ENCODE peak calls at places on chromosomes 16 and 17, in eight cellular contexts. One of them, this sample, is unnamed.

GRCh38 chr16:64532117-64532516 is 589.7 kb downstream of the CDH11 start:
- DNase-seq in nephron progenitor cell: no peak
- DNase-seq in right cardiac atrium: no peak
- DNase-seq in NCI-H2029 treated with DMSO at 0.1 percent for 48 hours: no peak
- DNase-seq in stimulated activated CD4-positive, alpha-beta T cell treated with anti-CD3 and anti-CD28 coated beads, Interleukin-1b, Interleukin-23, amount 100 ng/mL, for 24 hours: no peak
- DNase-seq in upper lobe of right lung: no peak
- DNase-seq in M059J: no peak
- DNase-seq in NCI-H1092: no peak
- DNase-seq in this sample: no peak

GRCh38 chr17:38873646-38874380 is 4.0 kb downstream of the LASP1 start:
- DNase-seq in M059J: peak
- DNase-seq in upper lobe of right lung: no peak
- DNase-seq in stimulated activated CD4-positive, alpha-beta T cell treated with anti-CD3 and anti-CD28 coated beads, Interleukin-1b, Interleukin-23, amount 100 ng/mL, for 24 hours: no peak
- DNase-seq in right cardiac atrium: no peak
- DNase-seq in NCI-H1092: no peak
- DNase-seq in nephron progenitor cell: no peak
- DNase-seq in NCI-H2029 treated with DMSO at 0.1 percent for 48 hours: no peak
- DNase-seq in this sample: no peak

GRCh38 chr16:82609140-82609539 is 17.6 kb upstream of the CDH13 start:
- DNase-seq in upper lobe of right lung: no peak
- DNase-seq in stimulated activated CD4-positive, alpha-beta T cell treated with anti-CD3 and anti-CD28 coated beads, Interleukin-1b, Interleukin-23, amount 100 ng/mL, for 24 hours: no peak
- DNase-seq in NCI-H2029 treated with DMSO at 0.1 percent for 48 hours: no peak
- DNase-seq in M059J: no peak
- DNase-seq in nephron progenitor cell: no peak
- DNase-seq in right cardiac atrium: peak
- DNase-seq in NCI-H1092: no peak
- DNase-seq in this sample: no peak

GRCh38 chr17:74532115-74532514 is 840 bp upstream of the CD300LB start:
- DNase-seq in stimulated activated CD4-positive, alpha-beta T cell treated with anti-CD3 and anti-CD28 coated beads, Interleukin-1b, Interleukin-23, amount 100 ng/mL, for 24 hours: no peak
- DNase-seq in upper lobe of right lung: no peak
- DNase-seq in NCI-H1092: no peak
- DNase-seq in NCI-H2029 treated with DMSO at 0.1 percent for 48 hours: no peak
- DNase-seq in right cardiac atrium: peak
- DNase-seq in M059J: peak
- DNase-seq in nephron progenitor cell: no peak
- DNase-seq in this sample: peak

GRCh38 chr17:77654296-77654695 is 304.2 kb upstream of the TNRC6C start:
- DNase-seq in nephron progenitor cell: no peak
- DNase-seq in NCI-H2029 treated with DMSO at 0.1 percent for 48 hours: no peak
- DNase-seq in stimulated activated CD4-positive, alpha-beta T cell treated with anti-CD3 and anti-CD28 coated beads, Interleukin-1b, Interleukin-23, amount 100 ng/mL, for 24 hours: no peak
- DNase-seq in upper lobe of right lung: peak
- DNase-seq in right cardiac atrium: no peak
- DNase-seq in NCI-H1092: no peak
- DNase-seq in M059J: no peak
- DNase-seq in this sample: no peak

GRCh38 chr16:17342031-17342430 is 128.7 kb downstream of the XYLT1 start:
- DNase-seq in upper lobe of right lung: no peak
- DNase-seq in M059J: no peak
- DNase-seq in stimulated activated CD4-positive, alpha-beta T cell treated with anti-CD3 and anti-CD28 coated beads, Interleukin-1b, Interleukin-23, amount 100 ng/mL, for 24 hours: no peak
- DNase-seq in NCI-H1092: no peak
- DNase-seq in nephron progenitor cell: no peak
- DNase-seq in NCI-H2029 treated with DMSO at 0.1 percent for 48 hours: no peak
- DNase-seq in right cardiac atrium: no peak
- DNase-seq in this sample: no peak

GRCh38 chr16:50616386-50616785 is 64.7 kb downstream of the SNX20 start:
- DNase-seq in nephron progenitor cell: no peak
- DNase-seq in NCI-H1092: no peak
- DNase-seq in stimulated activated CD4-positive, alpha-beta T cell treated with anti-CD3 and anti-CD28 coated beads, Interleukin-1b, Interleukin-23, amount 100 ng/mL, for 24 hours: no peak
- DNase-seq in right cardiac atrium: peak
- DNase-seq in M059J: no peak
- DNase-seq in NCI-H2029 treated with DMSO at 0.1 percent for 48 hours: no peak
- DNase-seq in upper lobe of right lung: no peak
- DNase-seq in this sample: no peak

GRCh38 chr17:42673885-42674754 is 2.7 kb downstream of the PLEKHH3 start:
- DNase-seq in stimulated activated CD4-positive, alpha-beta T cell treated with anti-CD3 and anti-CD28 coated beads, Interleukin-1b, Interleukin-23, amount 100 ng/mL, for 24 hours: no peak
- DNase-seq in NCI-H2029 treated with DMSO at 0.1 percent for 48 hours: no peak
- DNase-seq in NCI-H1092: no peak
- DNase-seq in upper lobe of right lung: peak
- DNase-seq in nephron progenitor cell: peak
- DNase-seq in M059J: no peak
- DNase-seq in right cardiac atrium: peak
- DNase-seq in this sample: no peak

GRCh38 chr17:44909681-44910144 is 5.6 kb downstream of the GFAP start:
- DNase-seq in upper lobe of right lung: no peak
- DNase-seq in stimulated activated CD4-positive, alpha-beta T cell treated with anti-CD3 and anti-CD28 coated beads, Interleukin-1b, Interleukin-23, amount 100 ng/mL, for 24 hours: no peak
- DNase-seq in NCI-H2029 treated with DMSO at 0.1 percent for 48 hours: no peak
- DNase-seq in right cardiac atrium: no peak
- DNase-seq in M059J: peak
- DNase-seq in nephron progenitor cell: no peak
- DNase-seq in NCI-H1092: no peak
- DNase-seq in this sample: no peak

GRCh38 chr16:74771656-74772315 is 2.8 kb downstream of the FA2H start:
- DNase-seq in NCI-H1092: no peak
- DNase-seq in nephron progenitor cell: no peak
- DNase-seq in NCI-H2029 treated with DMSO at 0.1 percent for 48 hours: no peak
- DNase-seq in M059J: no peak
- DNase-seq in right cardiac atrium: no peak
- DNase-seq in upper lobe of right lung: no peak
- DNase-seq in stimulated activated CD4-positive, alpha-beta T cell treated with anti-CD3 and anti-CD28 coated beads, Interleukin-1b, Interleukin-23, amount 100 ng/mL, for 24 hours: no peak
- DNase-seq in this sample: peak

GRCh38 chr17:49249292-49249794 is 18.8 kb upstream of the PHOSPHO1 start:
- DNase-seq in M059J: peak
- DNase-seq in NCI-H1092: no peak
- DNase-seq in nephron progenitor cell: no peak
- DNase-seq in upper lobe of right lung: peak
- DNase-seq in NCI-H2029 treated with DMSO at 0.1 percent for 48 hours: no peak
- DNase-seq in right cardiac atrium: peak
- DNase-seq in stimulated activated CD4-positive, alpha-beta T cell treated with anti-CD3 and anti-CD28 coated beads, Interleukin-1b, Interleukin-23, amount 100 ng/mL, for 24 hours: no peak
- DNase-seq in this sample: peak

This sample was measured in mesenteric fat pad.